ENCODE peak calls at places on chromosomes 7 and 10, in four cellular contexts. I is SK-N-SH, W is CD14-positive monocyte, A is A549. U is an unnamed sample.

GRCh38 chr7:110130669-110131068 is 960.3 kb upstream of the LRRN3 start:
- DNase-seq in A (no peak), I (peak), W (no peak), U (no peak)

GRCh38 chr7:127822822-127823508 is 171.0 kb downstream of the SND1 start:
- DNase-seq in A (no peak), I (no peak), W (no peak), U (no peak)

GRCh38 chr10:13271552-13272163 is 28.2 kb downstream of the PHYH start:
- DNase-seq in A (peak), W (no peak), I (peak), U (peak)

GRCh38 chr10:103685880-103686669 is 169.3 kb downstream of the SH3PXD2A start:
- DNase-seq in I (peak), W (peak), A (peak), U (peak)

GRCh38 chr10:102675151-102675886 is 31.0 kb downstream of the TRIM8 start:
- DNase-seq in A (no peak), I (no peak), W (no peak), U (no peak)

GRCh38 chr7:91212592-91212991 is 51.6 kb upstream of the FZD1 start:
- DNase-seq in A (no peak), W (no peak), I (no peak), U (no peak)

GRCh38 chr7:43077732-43078391 is 34.6 kb upstream of the HECW1 start:
- DNase-seq in W (no peak), I (peak), A (no peak), U (no peak)

GRCh38 chr10:132687893-132688579 is 97.9 kb downstream of the NKX6-2 start:
- DNase-seq in W (peak), A (no peak), I (no peak), U (no peak)

GRCh38 chr7:137636376-137636775 is 210.4 kb downstream of the DGKI start:
- DNase-seq in W (no peak), A (no peak), I (no peak), U (no peak)

GRCh38 chr10:68499544-68499943 is 27.8 kb upstream of the DNA2 start:
- DNase-seq in I (no peak), W (no peak), A (no peak), U (no peak)

GRCh38 chr10:79239930-79240713 is 107.1 kb upstream of the PPIF start:
- DNase-seq in W (no peak), A (no peak), I (peak), U (no peak)

GRCh38 chr10:124578231-124579002 is 116.8 kb downstream of the LHPP start:
- DNase-seq in W (peak), I (no peak), A (no peak), U (no peak)

GRCh38 chr7:73448609-73449008 is 15.0 kb downstream of the FZD9 start:
- DNase-seq in A (no peak), I (no peak), W (no peak), U (no peak)

GRCh38 chr10:75108684-75109458 is 2.6 kb upstream of the SAMD8 start:
- DNase-seq in A (peak), W (no peak), I (peak), U (no peak)

GRCh38 chr10:69319911-69320316 is 41.6 kb downstream of the HK1 start:
- DNase-seq in I (peak), A (no peak), W (no peak), U (no peak)

GRCh38 chr7:150936018-150936417 is 42.1 kb downstream of the KCNH2 start:
- DNase-seq in A (no peak), W (no peak), I (no peak), U (no peak)
- TF ChIP-seq CTCF in A (no peak), W (no peak), I (no peak), U (no peak)

GRCh38 chr7:139321071-139321745 is 19.9 kb upstream of the FMC1 start:
- DNase-seq in I (no peak), W (no peak), A (no peak), U (peak)

GRCh38 chr7:139317954-139318505 is 23.1 kb upstream of the FMC1 start:
- DNase-seq in A (no peak), I (no peak), W (no peak), U (no peak)
- TF ChIP-seq CTCF in A (no peak), I (no peak), W (no peak), U (no peak)

DNA sequence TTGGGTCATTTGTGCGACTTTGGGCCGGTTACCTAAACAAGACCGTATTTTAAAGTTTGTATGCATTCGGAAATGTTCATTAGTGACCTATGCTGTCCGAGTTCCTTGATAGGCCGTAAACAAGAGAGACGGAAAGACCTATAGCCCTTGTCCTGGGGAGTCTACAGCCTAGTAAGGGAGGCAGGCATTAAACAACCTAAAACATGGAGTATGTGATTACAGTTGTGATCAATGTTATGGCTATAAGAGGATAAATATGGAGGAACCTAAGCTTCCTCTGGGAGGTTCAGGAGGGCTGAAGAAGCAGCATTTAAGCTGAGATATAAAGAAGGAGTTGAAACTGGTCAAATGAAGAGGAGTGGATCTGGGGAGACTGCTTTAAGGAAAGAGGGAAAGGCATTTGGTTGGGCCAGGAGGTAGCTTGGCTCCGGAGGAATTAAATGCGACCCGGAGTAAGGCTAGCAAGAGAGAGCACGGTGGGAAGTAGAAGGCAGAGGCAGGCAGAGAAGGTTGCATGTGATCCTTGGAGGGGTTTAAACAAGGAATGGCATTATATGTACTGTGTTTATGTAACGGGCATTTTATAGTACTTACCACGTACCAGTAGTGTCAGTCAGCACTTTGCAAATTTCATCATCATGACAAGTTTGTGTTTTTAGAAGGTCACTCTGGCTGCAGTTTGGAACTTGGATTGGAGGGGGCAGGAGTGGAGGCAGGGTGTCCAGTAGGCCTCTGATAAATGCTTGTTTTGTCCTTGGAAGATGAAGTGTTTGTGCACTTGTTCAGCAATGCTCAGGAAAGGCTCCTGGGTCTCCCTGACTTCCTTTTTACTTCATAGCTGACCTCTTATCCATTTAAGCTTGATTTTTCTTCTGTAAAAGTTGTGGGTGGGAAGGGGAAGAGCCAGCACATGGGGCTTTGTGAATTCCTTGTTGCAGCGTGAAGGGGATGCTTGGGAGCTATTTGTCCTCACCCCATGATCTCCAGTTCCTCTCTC is 1.0 kb upstream of the AVPI1 start:
- DNase-seq in I (no peak), A (no peak), W (no peak), U (no peak)
- TF ChIP-seq CTCF in I (no peak), A (no peak), W (no peak), U (no peak)

DNA sequence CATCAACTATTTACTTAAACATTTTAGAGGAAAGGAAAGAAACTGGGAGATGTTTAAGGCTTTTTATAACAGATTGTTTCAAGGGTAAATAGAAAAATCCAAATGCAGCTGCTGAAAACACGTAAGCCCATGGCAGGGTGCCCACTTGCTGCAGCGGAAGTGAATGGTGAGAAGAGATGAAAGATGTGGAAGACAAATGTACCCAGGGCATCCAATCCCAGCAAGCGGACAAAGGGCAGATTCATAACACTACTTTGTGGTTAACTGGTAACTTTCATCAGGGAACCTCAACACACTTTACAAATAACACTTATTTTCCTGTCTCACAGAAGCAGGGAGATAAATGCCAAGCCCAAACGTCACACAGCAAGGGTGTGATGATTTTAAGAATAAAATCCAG is 358.4 kb downstream of the KCNMA1 start:
- DNase-seq in I (no peak), A (no peak), W (no peak), U (no peak)
- TF ChIP-seq CTCF in I (no peak), A (no peak), W (no peak), U (no peak)

DNA sequence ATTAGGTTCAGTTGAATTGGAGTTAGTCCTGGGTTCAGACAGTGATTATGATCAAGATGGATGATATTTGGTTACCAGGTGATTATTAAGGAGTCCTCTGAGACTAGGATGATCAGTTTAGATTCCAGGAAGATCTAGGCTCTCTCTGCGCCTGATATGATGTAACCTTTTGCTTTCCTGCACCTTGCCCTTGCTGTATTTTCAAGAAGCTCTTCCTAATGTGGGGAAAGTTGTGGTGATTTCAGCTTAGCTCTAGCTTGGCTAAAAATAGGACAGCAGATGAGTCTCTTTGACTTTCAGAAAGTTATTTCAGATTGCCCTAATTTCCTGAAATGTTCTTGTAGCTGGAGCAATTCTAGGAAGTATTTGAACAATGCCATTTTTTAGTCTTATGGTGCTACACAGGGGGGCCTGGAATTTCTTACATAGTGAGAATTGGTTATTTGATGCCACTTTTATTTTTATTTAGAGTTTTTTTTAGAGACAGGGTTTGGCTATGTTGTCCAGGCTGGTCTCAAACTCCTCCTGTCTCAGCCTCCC is 3.8 kb downstream of the LCOR start:
- DNase-seq in W (no peak), I (no peak), A (no peak), U (no peak)
- TF ChIP-seq CTCF in W (no peak), I (no peak), A (no peak), U (no peak)

GRCh38 chr10:16423599-16423998 is 13.2 kb upstream of the PTER start:
- DNase-seq in W (no peak), A (no peak), I (no peak), U (no peak)
- TF ChIP-seq CTCF in W (no peak), A (no peak), I (no peak), U (no peak)

DNA sequence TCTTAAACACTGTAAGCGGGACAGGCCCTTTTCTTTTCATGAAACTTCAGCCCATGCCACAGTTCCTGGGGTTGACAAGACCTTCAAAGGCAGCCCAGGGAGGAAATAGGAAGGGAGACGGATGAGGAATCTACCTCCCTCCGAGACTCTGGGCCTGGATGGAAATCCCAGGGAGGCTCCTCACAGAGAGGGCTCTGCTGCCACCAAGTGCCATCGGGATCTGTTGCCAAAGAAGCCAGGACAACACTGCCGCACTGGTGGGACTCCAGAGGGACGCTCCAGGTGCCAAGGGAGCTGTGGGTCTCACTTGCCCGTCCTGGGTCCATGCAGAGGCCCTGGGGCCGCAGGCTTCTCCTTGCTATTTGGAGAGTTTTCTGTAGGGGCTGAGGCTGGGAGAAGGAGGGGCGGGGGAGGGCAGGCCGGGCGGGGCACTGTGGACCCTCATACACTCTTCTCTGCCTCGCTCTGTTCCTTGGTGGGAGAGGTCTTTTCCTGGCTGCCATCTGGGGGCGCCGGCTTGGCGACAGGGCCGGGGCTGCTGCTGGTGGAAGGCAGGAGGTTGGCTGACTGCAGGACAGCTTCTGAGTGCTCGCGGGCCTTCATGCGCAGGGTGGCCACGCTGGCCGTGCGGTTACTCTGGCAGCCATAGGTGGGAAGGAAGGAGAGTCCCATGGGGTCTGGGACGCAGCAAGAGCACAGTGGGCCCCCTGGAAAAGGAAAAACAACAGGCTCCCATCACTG is 30.0 kb downstream of the DRGX start:
- DNase-seq in I (no peak), A (no peak), W (no peak), U (no peak)
- TF ChIP-seq CTCF in I (no peak), A (no peak), W (no peak), U (no peak)

GRCh38 chr7:30183712-30184372 is 49.1 kb downstream of the MTURN start:
- DNase-seq in I (no peak), A (no peak), W (no peak), U (no peak)

GRCh38 chr7:30184804-30185487 is 50.2 kb downstream of the MTURN start:
- DNase-seq in I (no peak), A (no peak), W (peak), U (no peak)

GRCh38 chr7:30182186-30182585 is 47.4 kb downstream of the MTURN start:
- DNase-seq in W (no peak), A (no peak), I (no peak), U (no peak)

GRCh38 chr7:30188806-30189205 is 54.0 kb downstream of the MTURN start:
- DNase-seq in A (no peak), I (no peak), W (no peak), U (no peak)

GRCh38 chr7:30186725-30187124 is 51.9 kb downstream of the MTURN start:
- DNase-seq in A (no peak), I (no peak), W (no peak), U (no peak)
- TF ChIP-seq CTCF in A (no peak), I (no peak), W (no peak), U (no peak)

GRCh38 chr7:5282464-5283316 is at the start of gene SLC29A4:
- DNase-seq in A (no peak), I (peak), W (no peak), U (peak)

GRCh38 chr7:5287802-5288201 is 5.1 kb downstream of the SLC29A4 start:
- DNase-seq in W (no peak), A (no peak), I (no peak), U (no peak)

GRCh38 chr7:5286933-5287332 is 4.2 kb downstream of the SLC29A4 start:
- DNase-seq in A (no peak), I (no peak), W (no peak), U (no peak)

GRCh38 chr7:5283421-5284303 is 919 bp downstream of the SLC29A4 start:
- DNase-seq in W (no peak), I (peak), A (peak), U (no peak)

DNA sequence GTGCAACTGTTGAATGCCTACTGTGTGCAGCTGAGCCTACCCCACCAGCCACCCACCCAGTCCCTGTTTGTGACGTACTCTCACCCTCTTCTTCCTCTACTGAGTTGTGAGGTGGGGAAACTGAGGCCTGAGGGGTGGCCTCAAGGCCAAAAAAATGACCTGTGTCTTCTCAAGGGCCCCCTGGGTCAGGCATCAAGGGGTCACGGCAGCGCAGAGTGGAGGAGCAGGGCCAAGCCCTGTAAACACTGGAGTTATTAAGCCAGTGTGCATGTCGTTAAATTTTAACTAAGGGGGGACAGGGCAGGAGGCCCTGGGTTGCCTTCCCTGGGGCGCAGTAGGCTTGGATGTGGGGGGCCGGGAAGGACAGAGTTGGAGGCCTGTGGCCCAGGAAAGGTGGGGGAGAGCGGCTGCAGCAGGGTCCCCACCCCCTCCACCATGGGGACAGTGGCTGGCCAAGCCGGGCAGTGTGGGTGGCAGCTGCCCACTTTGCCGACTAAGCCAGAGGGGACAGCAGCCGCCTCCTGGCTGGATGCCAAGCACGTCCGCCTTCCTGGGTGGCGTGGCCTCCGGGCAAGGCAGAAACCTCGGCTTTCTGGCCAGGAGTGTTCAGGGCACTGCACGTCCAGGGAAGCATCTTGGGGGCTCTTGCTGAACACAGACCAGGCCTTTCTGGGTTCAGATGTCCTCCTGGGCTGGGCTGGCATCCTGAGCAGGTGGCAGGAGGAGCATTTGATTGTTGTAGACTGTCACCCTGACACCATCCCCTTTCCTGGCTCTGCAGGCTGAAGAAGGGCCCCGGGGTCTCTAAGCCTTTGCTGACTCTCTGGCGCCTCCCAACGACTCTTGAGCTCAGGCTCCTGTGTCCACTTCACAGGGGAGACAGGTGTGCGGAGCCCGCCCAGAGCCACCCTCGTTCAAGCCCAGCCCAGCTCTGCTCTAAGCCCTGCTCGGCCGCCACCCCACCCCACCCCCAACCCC is 1.9 kb downstream of the SLC29A4 start:
- DNase-seq in W (no peak), I (peak), A (peak), U (peak)
- TF ChIP-seq CTCF in W (peak), I (peak), A (peak), U (peak)

GRCh38 chr7:117872565-117873055 is 631 bp downstream of the CTTNBP2 start:
- DNase-seq in W (no peak), A (no peak), I (no peak), U (peak)

GRCh38 chr7:117871778-117872538 is 1.3 kb downstream of the CTTNBP2 start:
- DNase-seq in W (no peak), I (peak), A (no peak), U (no peak)

GRCh38 chr7:117873933-117874530 is 791 bp upstream of the CTTNBP2 start:
- DNase-seq in W (no peak), I (no peak), A (no peak), U (no peak)

GRCh38 chr7:117871401-117871777 is 1.9 kb downstream of the CTTNBP2 start:
- DNase-seq in W (no peak), I (no peak), A (no peak), U (no peak)

DNA sequence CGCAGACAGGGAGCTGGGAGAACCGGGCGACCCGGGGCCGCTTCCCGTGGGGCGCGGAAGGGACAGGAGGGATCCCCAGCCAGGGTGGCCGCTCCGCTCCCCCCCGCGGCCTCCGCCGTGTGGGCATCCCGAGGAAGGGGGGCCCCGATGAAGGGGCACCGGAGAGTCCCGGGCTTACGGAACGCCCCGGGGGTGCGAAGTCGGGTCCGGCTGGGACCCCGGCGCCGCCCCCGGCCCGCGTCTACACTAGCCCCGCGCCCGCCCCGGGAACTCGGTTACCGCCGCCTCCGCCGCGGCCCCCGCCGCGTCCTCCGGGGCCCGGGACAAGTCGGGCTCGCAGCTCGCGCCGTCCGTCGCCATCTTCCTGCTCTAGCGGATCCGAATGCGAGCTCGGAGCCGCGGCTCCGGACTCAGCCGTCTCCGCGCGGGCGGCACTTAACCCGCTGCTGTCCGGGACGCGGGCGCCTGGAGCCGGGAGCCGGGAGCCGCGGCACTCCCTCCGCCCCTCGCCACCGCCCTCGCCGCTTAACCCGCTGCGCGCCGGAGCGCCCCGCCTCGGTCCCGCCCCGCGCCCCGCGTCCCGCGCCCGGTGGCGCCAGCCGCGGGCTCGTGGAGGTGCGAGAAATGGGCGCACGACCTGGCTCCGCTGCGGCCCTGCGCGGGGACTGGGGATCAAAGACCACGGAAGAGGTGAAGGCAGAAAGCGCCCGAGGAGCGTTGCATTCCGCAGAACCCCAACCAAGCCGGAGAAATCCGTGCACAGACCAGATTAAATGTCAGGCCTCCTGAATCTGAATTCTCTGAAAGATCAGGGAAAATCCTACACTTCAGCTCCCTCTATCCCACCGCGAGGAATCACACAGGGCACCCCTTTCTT is at the start of gene CTTNBP2:
- DNase-seq in A (peak), W (no peak), I (peak), U (peak)
- TF ChIP-seq CTCF in A (no peak), W (no peak), I (no peak), U (no peak)

U was measured in GM20000.